ENCODE peak calls at places on chromosomes 5 and 9, in five cellular contexts. S is GM12878, W is A549, P is H1, N is K562. H is an unnamed sample.

GRCh38 chr9:33878691-33879366 is 61.9 kb downstream of the UBE2R2 start:
- DNase-seq in S (no peak), P (no peak), N (no peak), W (no peak), H (no peak)

GRCh38 chr5:152464048-152464447 is 59.0 kb upstream of the NMUR2 start:
- DNase-seq in P (no peak), S (no peak), W (no peak), N (no peak), H (no peak)

GRCh38 chr9:129981180-129981907 is 61.6 kb downstream of the FNBP1 start:
- DNase-seq in N (no peak), W (peak; percentile 45), S (no peak), P (no peak), H (peak; percentile 38)

GRCh38 chr9:72633966-72634365 is 112.6 kb downstream of the TMC1 start:
- DNase-seq in P (no peak), N (no peak), S (no peak), W (no peak), H (no peak)

GRCh38 chr5:151864349-151864748 is 60.3 kb downstream of the GLRA1 start:
- DNase-seq in W (no peak), S (no peak), N (no peak), P (no peak), H (no peak)

GRCh38 chr9:35871514-35871913 is 1.3 kb upstream of the OR13J1 start:
- DNase-seq in S (no peak), N (no peak), P (no peak), W (no peak), H (no peak)

GRCh38 chr5:134913795-134914194 is 8.9 kb downstream of the PCBD2 start:
- DNase-seq in S (no peak), P (no peak), W (no peak), N (no peak), H (no peak)

GRCh38 chr9:29212590-29213373 is 1639.5 kb upstream of the C9orf72 start:
- DNase-seq in W (peak; percentile 26), P (no peak), S (no peak), N (no peak), H (no peak)

GRCh38 chr9:120383611-120383998 is 196.4 kb downstream of the CDK5RAP2 start:
- DNase-seq in P (no peak), W (no peak), S (no peak), N (no peak), H (no peak)

GRCh38 chr5:178496661-178497060 is 93.5 kb downstream of the COL23A1 start:
- DNase-seq in N (no peak), W (no peak), P (no peak), S (no peak), H (no peak)

GRCh38 chr9:96241391-96241809 is 60.6 kb downstream of the HSD17B3 start:
- DNase-seq in P (no peak), N (no peak), S (peak; percentile 56), W (no peak), H (no peak)

GRCh38 chr5:113552137-113552536 is 38.6 kb downstream of the YTHDC2 start:
- DNase-seq in N (no peak), P (no peak), W (no peak), S (no peak), H (no peak)

GRCh38 chr5:145511351-145511750 is 323.8 kb downstream of the PRELID2 start:
- DNase-seq in P (no peak), S (no peak), N (no peak), W (no peak), H (no peak)

GRCh38 chr5:45521067-45521466 is 175.1 kb downstream of the HCN1 start:
- DNase-seq in N (no peak), S (no peak), W (peak; percentile 0), P (peak; percentile 15), H (peak; percentile 2)

GRCh38 chr9:88037285-88037845 is 63.0 kb upstream of the CDK20 start:
- DNase-seq in N (no peak), S (no peak), W (no peak), P (no peak), H (no peak)

GRCh38 chr9:88033303-88033702 is 59.0 kb upstream of the CDK20 start:
- DNase-seq in W (no peak), P (no peak), S (no peak), N (no peak), H (no peak)

GRCh38 chr9:88034964-88035363 is 60.6 kb upstream of the CDK20 start:
- DNase-seq in N (no peak), S (no peak), W (no peak), P (no peak), H (no peak)
- TF ChIP-seq HDAC2 in N (no peak), S (no peak), W (no peak), P (no peak), H (no peak)

DNA sequence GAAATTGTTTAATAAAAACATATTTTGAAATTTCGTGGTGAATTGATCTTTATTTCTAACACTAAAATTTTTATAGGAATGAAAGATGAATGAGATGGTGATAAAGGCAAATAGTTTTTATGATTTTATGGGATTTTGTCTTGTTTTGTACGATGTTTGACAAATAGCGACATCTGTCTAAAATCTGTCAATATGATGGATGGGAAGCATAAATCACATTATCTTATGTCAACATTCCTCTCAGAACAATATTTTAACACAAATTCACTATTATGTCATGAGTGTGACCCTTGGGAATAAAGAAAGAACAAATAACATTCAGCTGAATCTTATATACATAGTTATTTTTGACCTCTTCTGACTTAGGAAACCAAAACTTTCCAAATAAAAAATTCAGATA is 852.0 kb upstream of the CDH6 start:
- DNase-seq in N (no peak), P (no peak), W (no peak), S (no peak), H (no peak)
- TF ChIP-seq HDAC2 in N (no peak), P (no peak), W (no peak), S (no peak), H (no peak)

DNA sequence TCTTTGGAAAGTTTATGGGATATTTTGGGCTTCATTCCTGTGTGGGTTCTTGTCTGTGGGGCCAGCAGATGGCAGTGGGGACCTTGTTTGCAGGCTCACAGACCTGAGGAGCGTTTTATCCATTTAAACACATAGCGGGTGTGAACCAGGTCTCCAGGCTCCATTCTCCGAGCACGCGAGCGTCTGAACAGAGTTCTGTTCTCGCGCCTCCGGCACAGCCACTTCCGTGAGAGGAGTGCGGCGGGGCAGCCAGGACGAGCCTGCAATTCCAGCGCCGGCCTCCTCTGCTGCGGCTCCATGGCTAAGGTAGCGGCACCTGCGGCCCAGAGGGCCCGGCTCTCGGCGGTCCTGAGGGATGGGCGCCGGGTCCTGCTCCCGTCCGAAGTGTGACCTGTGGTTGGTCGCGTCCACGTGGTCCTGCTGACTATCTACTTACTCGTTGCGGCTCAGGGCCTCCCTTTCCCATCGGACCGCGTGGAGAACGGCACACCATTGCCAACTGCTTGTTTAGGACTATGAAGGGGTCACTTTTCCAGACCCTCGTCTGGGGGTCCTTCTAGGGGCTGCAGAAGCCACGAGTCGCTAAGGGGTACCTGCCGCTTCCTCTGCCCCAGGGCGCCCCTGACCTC is 7.3 kb downstream of the NRARP start:
- DNase-seq in N (no peak), P (no peak), W (no peak), S (no peak), H (no peak)
- TF ChIP-seq HDAC2 in N (peak; percentile 8), P (no peak), W (no peak), S (no peak), H (no peak)

DNA sequence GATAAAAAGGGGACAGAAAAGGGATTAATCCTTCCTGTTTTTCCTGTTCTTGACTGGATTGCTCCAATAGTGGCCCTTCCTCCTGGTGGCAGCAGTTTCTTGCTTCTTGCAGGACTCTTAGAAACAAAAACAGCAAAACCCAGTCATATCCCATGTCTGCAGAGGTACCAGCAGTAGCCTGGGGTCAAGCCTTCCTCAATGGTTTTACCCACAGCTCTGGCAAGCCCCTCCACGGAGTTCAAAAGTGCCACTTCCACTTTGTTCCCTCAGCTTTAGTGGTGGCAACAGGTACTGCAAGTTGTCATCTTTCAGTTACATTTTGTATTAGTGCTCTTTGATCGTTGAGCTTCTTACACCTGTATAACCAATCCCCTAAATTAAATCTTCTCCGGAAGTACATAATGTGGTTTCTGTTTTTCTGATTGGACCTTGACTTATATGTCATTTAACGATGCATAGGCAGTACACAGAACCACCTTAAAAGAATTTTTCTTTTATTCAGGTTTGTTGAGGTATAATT is 8.7 kb upstream of the RANBP6 start:
- DNase-seq in W (peak; percentile 35), N (peak; percentile 29), P (no peak), S (no peak), H (peak; percentile 35)
- TF ChIP-seq HDAC2 in W (no peak), N (no peak), P (no peak), S (no peak), H (no peak)

GRCh38 chr5:33933723-33934544 is 2.3 kb upstream of the RXFP3 start:
- DNase-seq in N (no peak), W (no peak), S (peak; percentile 77), P (no peak), H (no peak)
- TF ChIP-seq HDAC2 in N (no peak), W (no peak), S (no peak), P (no peak), H (no peak)

GRCh38 chr5:8013951-8014844 is 145.2 kb downstream of the MTRR start:
- DNase-seq in P (no peak), W (no peak), N (no peak), S (no peak), H (no peak)
- TF ChIP-seq HDAC2 in P (no peak), W (no peak), N (no peak), S (no peak), H (no peak)

GRCh38 chr9:87595605-87596004 is 97.9 kb downstream of the DAPK1 start:
- DNase-seq in N (no peak), P (no peak), W (peak; percentile 30), S (no peak), H (no peak)

GRCh38 chr9:87590996-87591395 is 93.3 kb downstream of the DAPK1 start:
- DNase-seq in S (no peak), P (no peak), N (no peak), W (no peak), H (no peak)

GRCh38 chr9:87594662-87595061 is 97.0 kb downstream of the DAPK1 start:
- DNase-seq in N (no peak), W (no peak), S (no peak), P (no peak), H (no peak)

GRCh38 chr9:87594218-87594617 is 96.6 kb downstream of the DAPK1 start:
- DNase-seq in S (no peak), W (no peak), N (no peak), P (no peak), H (no peak)

GRCh38 chr9:87592554-87593394 is 95.1 kb downstream of the DAPK1 start:
- DNase-seq in P (no peak), S (no peak), N (peak; percentile 62), W (no peak), H (no peak)
- TF ChIP-seq HDAC2 in P (no peak), S (no peak), N (peak; percentile 31), W (no peak), H (no peak)

GRCh38 chr5:171521219-171521633 is 101.8 kb downstream of the FGF18 start:
- DNase-seq in N (no peak), W (peak; percentile 71), S (no peak), P (no peak), H (no peak)
- TF ChIP-seq HDAC2 in N (no peak), W (no peak), S (no peak), P (no peak), H (no peak)

H was measured in HepG2.